ENCODE peak calls at places on chromosomes 3 and 15, in four cellular contexts. L, F, T and J are unnamed samples.

GRCh38 chr3:16663852-16664712 is 58.9 kb upstream of the DAZL start:
- DNase-seq in L (no peak), F (no peak), T (no peak), J (no peak)

GRCh38 chr15:78422571-78423340 is 15.3 kb upstream of the IREB2 start:
- DNase-seq in F (no peak), L (peak; percentile 65), T (peak; percentile 44), J (no peak)

GRCh38 chr15:32861741-32862140 is 143.9 kb downstream of the GREM1 start:
- DNase-seq in F (no peak), T (peak; percentile 41), L (peak; percentile 86), J (no peak)

GRCh38 chr3:61847784-61848462 is 286.6 kb downstream of the PTPRG start:
- DNase-seq in F (no peak), L (peak; percentile 85), T (peak; percentile 57), J (no peak)

GRCh38 chr3:173529062-173529711 is 131.6 kb downstream of the NLGN1 start:
- DNase-seq in L (peak; percentile 5), T (no peak), F (no peak), J (no peak)

GRCh38 chr3:155101398-155101797 is 21.3 kb downstream of the MME start:
- DNase-seq in L (peak; percentile 98), T (no peak), F (no peak), J (peak; percentile 56)

GRCh38 chr15:78082106-78082742 is 4.7 kb upstream of the TBC1D2B start:
- DNase-seq in F (no peak), L (no peak), T (no peak), J (no peak)

GRCh38 chr15:59993950-59994401 is 10.1 kb upstream of the FOXB1 start:
- DNase-seq in T (no peak), L (no peak), F (no peak), J (no peak)

GRCh38 chr3:182913889-182914288 is 66.4 kb downstream of the DCUN1D1 start:
- DNase-seq in F (no peak), L (no peak), T (no peak), J (no peak)

GRCh38 chr15:82968066-82968465 is 15.5 kb upstream of the HOMER2 start:
- DNase-seq in L (peak; percentile 15), F (no peak), T (no peak), J (no peak)

GRCh38 chr3:31695280-31696008 is 162.7 kb downstream of the STT3B start:
- DNase-seq in F (no peak), L (no peak), T (no peak), J (no peak)

GRCh38 chr15:40845036-40845435 is 1.2 kb downstream of the SPINT1 start:
- DNase-seq in F (no peak), L (no peak), T (no peak), J (no peak)

GRCh38 chr15:70277556-70277955 is 179.8 kb upstream of the TLE3 start:
- DNase-seq in T (no peak), L (no peak), F (no peak), J (no peak)

GRCh38 chr15:100714749-100715342 is 112.5 kb downstream of the ASB7 start:
- DNase-seq in L (no peak), T (peak; percentile 11), F (no peak), J (no peak)

GRCh38 chr15:92339361-92339760 is 54.3 kb upstream of the ST8SIA2 start:
- DNase-seq in T (no peak), L (no peak), F (no peak), J (no peak)

GRCh38 chr3:163785693-163786092 is 1292.6 kb downstream of the SI start:
- DNase-seq in F (no peak), L (no peak), T (no peak), J (no peak)

GRCh38 chr3:8307545-8308110 is 194.0 kb upstream of the LMCD1 start:
- DNase-seq in L (no peak), T (no peak), F (no peak), J (no peak)

GRCh38 chr15:65377105-65377975 is 462 bp downstream of the IGDCC3 start:
- DNase-seq in F (no peak), L (peak; percentile 21), T (no peak), J (no peak)

GRCh38 chr3:20054549-20054987 is 14.3 kb downstream of the KAT2B start:
- DNase-seq in F (no peak), L (peak; percentile 80), T (no peak), J (no peak)

GRCh38 chr3:45655906-45656305 is 33.3 kb upstream of the SACM1L start:
- DNase-seq in L (no peak), T (no peak), F (no peak), J (no peak)

GRCh38 chr15:99306694-99307338 is 55.5 kb downstream of the LRRC28 start:
- DNase-seq in T (no peak), F (no peak), L (peak; percentile 15), J (no peak)

GRCh38 chr15:44593042-44593736 is 56.2 kb downstream of the EIF3J start:
- DNase-seq in T (no peak), L (peak; percentile 28), F (no peak), J (no peak)

GRCh38 chr15:88619796-88620195 is 1.3 kb upstream of the AEN start:
- DNase-seq in F (no peak), L (no peak), T (no peak), J (no peak)

DNA sequence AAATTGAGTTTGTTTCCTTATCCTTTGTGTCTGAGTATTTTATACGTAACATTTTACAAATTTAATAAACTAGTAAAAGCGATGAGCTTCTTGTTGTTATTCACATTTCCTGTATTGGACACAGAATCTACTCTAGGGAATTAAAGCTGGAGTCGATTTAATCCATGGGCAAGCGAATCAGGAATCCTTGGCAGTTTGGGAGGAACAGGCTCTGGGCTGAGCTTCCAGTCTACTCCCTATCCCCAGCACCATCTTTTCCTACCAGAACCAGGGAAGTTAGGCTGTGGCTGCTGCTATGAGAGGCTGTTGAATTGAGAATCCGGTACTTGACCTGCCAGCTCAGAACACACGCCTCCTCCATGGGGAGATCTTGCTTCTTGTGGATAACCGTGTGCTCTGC is 437.3 kb upstream of the TPM1 start:
- DNase-seq in T (no peak), L (no peak), F (no peak), J (no peak)
- TF ChIP-seq CTCF in T (no peak), L (no peak), F (no peak), J (no peak)

DNA sequence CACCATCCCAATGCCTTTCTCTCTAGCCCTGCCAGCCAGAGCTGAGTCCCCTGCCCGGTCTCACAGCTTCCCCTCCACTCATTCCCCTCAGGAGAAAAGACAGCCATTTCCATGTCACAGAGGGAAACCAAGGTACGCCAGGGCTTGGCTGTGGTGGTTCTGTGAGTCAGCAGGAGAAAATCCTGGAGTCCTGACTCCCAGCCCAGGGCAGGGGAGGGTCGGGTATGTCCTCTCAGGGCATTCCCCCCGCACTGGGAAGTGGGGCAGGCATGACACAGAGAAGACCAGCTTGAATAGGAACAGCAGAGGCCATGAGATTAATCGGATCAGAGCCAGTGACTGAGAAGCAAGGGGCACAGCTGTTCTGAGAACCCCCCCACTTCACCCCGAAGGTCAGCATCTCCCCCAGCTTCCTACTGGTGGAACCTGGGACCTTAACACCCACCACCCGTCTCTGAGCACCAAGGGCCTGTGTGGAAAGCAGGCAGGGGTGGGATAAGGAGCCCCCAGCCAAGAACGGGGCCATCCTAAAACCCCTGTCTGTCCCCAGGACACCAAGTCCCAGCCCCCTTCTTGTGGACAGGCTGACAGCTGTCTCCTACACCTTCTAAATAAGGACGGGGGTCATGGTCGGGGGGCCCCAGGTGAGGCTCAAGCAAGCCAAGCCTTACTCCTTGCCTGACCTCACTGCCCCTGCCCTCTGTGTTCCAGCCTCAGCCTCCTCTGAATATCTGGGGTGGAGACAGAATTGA is 843 bp upstream of the SLC38A3 start:
- DNase-seq in L (no peak), F (no peak), T (no peak), J (no peak)
- H3K4me3 ChIP-seq in L (no peak overlapping the region), F (no peak overlapping the region), T (no peak overlapping the region), J (no peak overlapping the region)

DNA sequence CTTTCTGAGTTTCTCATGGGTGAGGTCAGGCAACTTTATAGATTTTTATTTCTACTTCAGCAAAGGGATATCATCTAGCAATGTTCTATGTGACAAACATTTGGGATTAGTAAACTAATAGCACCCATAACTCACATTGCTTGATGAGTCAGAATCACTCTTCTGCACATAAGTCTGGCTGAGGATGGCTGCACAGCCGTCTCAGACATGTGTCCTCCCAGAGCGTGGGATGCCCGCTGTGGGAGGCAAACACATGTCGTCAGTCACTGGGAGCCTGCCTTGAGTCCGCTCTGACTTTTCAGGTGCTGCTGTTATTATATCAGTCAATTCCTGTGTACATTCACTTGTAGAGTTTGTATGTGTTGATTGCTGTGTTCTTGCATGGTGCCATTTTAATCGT is 230.7 kb upstream of the TRIM42 start:
- DNase-seq in F (no peak), L (no peak), T (no peak), J (no peak)
- TF ChIP-seq CTCF in F (no peak), L (no peak), T (no peak), J (no peak)

GRCh38 chr3:185914911-185915629 is 22.7 kb downstream of the TRA2B start:
- DNase-seq in T (no peak), L (no peak), F (no peak), J (no peak)

GRCh38 chr3:185916042-185916833 is 21.6 kb downstream of the TRA2B start:
- DNase-seq in F (no peak), T (no peak), L (no peak), J (no peak)

GRCh38 chr3:185912512-185912911 is 25.3 kb downstream of the TRA2B start:
- DNase-seq in L (no peak), F (no peak), T (no peak), J (no peak)

GRCh38 chr3:185915642-185916041 is 22.2 kb downstream of the TRA2B start:
- DNase-seq in F (no peak), L (no peak), T (no peak), J (no peak)

DNA sequence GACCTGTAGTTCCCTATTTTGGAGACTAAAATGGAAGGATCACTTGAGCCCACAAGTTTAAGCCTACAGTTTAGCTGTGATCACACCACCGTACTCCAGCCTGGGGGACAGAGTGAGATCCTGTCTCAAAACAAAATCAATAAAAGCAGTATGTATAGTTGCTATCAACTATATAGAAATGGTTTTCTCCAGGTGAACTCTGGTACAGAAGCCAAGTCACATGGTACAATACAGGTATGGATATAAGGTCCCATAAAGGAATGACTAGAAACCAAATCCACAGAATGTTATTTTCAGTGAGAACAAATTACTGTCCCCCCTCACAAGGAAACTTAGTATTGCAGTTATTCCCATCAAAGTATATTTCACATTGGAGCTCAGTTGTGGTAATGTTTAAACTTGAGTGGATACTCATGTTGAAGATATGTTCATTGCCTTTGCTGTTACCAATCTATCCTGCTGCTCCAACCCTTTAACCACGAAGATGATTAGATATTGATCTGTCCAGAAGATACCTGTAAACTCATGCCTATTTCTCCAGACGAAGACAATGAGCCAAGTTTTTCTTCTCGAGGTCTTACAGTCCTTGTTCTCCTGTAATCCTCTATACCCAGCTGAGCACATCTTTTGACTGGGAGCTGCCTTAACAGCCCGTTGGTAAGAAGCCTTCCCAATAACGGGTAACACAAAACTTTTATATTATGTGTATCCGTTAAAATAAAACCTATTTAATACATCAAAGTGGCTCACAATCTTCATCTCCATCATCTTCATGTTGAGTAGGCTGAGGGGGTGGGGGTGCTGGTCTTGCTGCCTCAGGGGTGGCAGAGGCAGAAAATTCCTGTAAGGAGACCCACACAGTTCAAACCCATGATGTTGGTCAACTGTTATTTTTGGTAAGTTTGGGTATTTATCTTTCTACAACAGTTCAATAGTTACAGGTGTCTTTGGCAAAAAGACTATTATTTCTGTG is 24.6 kb downstream of the TRA2B start:
- DNase-seq in F (no peak), L (no peak), T (no peak), J (no peak)
- H3K4me3 ChIP-seq in F (no peak overlapping the region), L (no peak overlapping the region), T (no peak overlapping the region), J (no peak overlapping the region)

GRCh38 chr3:112117826-112118571 is 15.0 kb downstream of the GCSAM start:
- DNase-seq in L (no peak), F (peak; percentile 89), T (no peak), J (no peak)
- TF ChIP-seq CTCF in L (no peak), F (no peak), T (no peak), J (no peak)